ENCODE peak calls at places on chromosomes 4 and X, in seven cellular contexts. J is progenitor cell of endocrine pancreas; P is neural progenitor cell; Z is CD4-positive, alpha-beta T cell; T is upper lobe of right lung; V is dorsolateral prefrontal cortex; A is right lobe of liver. R is an unnamed sample.

GRCh38 chr4:67549123-67549522 is 3.8 kb upstream of the CENPC start:
- DNase-seq in T (no peak), Z (no peak), V (no peak), J (no peak), P (no peak), A (no peak), R (no peak)

GRCh38 chr4:71239365-71239764 is 99.5 kb upstream of the SLC4A4 start:
- DNase-seq in Z (no peak), T (no peak), P (no peak), A (no peak), J (no peak), V (no peak), R (no peak)

GRCh38 chrX:19005909-19006308 is 22.0 kb upstream of the PHKA2 start:
- DNase-seq in T (no peak), P (no peak), V (no peak), A (no peak), J (no peak), Z (no peak), R (no peak)

GRCh38 chr4:15469402-15470148 is at the start of gene CC2D2A:
- DNase-seq in P (peak), T (no peak), J (no peak), A (no peak), V (peak), Z (no peak), R (no peak)

GRCh38 chr4:102429553-102429952 is 71.6 kb upstream of the NFKB1 start:
- DNase-seq in P (no peak), A (no peak), Z (no peak), T (no peak), J (no peak), V (no peak), R (no peak)

GRCh38 chr4:118112647-118113046 is 78.4 kb downstream of the NDST3 start:
- DNase-seq in A (no peak), T (no peak), Z (no peak), V (no peak), P (no peak), J (no peak), R (no peak)

GRCh38 chr4:74886490-74886889 is 46.4 kb upstream of the PARM1 start:
- DNase-seq in P (no peak), Z (no peak), T (no peak), A (no peak), J (no peak), V (no peak), R (no peak)

GRCh38 chr4:119748853-119749252 is 120.2 kb upstream of the PDE5A start:
- DNase-seq in Z (no peak), J (no peak), T (no peak), P (no peak), A (no peak), V (no peak), R (no peak)

GRCh38 chr4:155371432-155372043 is 5.2 kb downstream of the MAP9 start:
- DNase-seq in P (peak), T (no peak), Z (no peak), A (no peak), V (no peak), J (no peak), R (no peak)

DNA sequence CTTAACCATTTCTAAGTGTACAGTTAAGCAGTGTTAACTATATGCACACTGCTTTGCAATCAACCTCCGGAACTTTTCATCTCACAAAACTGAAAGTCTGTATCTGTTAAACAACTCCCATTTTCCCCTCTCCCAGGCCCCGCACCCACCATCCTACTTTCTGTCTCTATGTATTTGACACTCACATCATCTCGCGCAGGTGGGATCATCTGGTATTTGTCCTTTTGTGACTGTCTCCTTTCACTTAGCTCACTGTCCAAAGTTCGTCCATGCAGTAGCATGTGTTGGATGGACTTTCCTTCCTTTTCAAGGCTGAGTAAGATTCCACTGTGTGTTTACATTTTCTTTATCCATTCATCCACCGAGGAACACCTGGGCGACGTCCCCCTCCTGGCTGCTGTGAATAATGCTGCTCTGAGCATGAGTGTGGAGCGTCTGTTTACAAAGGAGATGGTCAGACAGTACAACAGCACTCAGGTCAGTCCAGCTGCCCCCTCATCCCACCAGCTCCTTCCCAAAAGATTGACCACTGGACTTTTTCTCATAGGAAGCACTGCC is 39.8 kb downstream of the DCTD start:
- DNase-seq in T (no peak), A (no peak), V (no peak), J (no peak), Z (no peak), P (no peak), R (no peak)
- TF ChIP-seq CTCF in T (no peak), A (no peak), V (no peak), J (peak), Z (no peak), P (peak), R (no peak)

GRCh38 chr4:173318648-173319211 is 15.4 kb downstream of the HMGB2 start:
- DNase-seq in T (no peak), A (no peak), P (no peak), V (no peak), Z (no peak), J (no peak), R (no peak)
- TF ChIP-seq CTCF in T (peak), A (peak), P (peak), V (peak), Z (peak), J (peak), R (no peak)

GRCh38 chr4:1354983-1355275 is 7.9 kb downstream of the UVSSA start:
- DNase-seq in T (no peak), P (no peak), V (no peak), Z (no peak), A (no peak), J (no peak), R (no peak)

GRCh38 chr4:1356181-1356998 is 9.4 kb downstream of the UVSSA start:
- DNase-seq in T (no peak), P (peak), A (no peak), J (peak), Z (peak), V (peak), R (peak)

GRCh38 chr4:1353186-1354055 is 6.4 kb downstream of the UVSSA start:
- DNase-seq in P (no peak), Z (no peak), V (no peak), A (no peak), J (no peak), T (no peak), R (no peak)

GRCh38 chr4:1355378-1355777 is 8.4 kb downstream of the UVSSA start:
- DNase-seq in P (no peak), T (no peak), J (no peak), A (no peak), Z (no peak), V (no peak), R (no peak)

DNA sequence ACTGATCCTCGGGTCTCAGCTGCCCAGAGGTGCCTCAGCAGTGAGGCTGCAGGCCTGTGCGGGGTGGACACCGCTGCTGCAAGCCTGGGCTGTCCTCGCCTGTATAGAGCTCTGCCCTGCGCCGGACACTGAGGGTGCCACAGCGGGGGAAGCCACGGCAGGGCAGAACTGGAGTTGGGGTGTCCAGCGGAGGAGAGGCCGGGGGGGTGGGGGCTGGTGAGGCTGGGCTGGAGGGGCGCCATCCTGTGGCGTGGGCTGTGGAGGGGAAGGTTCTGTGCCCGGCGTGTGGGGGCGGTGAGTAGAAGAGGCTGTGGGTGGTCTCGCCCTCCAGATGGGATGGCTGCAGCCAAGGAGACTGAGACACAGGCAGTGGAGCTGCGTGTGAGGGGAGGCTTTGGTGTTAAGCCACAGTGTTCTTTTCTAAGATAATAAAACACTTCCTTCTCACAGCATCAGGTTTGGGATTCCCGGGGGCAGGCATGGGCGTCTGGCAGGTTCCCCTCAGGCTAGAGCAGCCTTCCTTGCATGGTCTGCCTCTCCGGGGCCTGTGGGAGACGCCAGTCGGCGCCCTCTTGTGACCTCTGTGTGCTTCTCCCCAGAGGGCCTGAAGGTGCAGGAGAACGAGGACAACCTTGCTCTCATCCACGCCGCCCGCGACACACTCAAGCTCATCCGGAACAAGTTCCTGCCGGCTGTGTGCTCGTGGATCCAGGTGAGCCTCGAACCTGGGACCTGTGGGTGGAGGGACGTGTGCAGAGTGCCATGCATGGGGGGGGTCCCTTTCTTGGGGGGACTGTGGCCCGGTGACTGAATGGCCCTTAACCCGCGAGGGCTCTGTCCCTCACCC is 7.4 kb downstream of the UVSSA start:
- DNase-seq in J (no peak), P (no peak), V (no peak), T (no peak), Z (no peak), A (no peak), R (no peak)
- TF ChIP-seq CTCF in J (no peak), P (no peak), V (no peak), T (no peak), Z (no peak), A (no peak), R (no peak)

DNA sequence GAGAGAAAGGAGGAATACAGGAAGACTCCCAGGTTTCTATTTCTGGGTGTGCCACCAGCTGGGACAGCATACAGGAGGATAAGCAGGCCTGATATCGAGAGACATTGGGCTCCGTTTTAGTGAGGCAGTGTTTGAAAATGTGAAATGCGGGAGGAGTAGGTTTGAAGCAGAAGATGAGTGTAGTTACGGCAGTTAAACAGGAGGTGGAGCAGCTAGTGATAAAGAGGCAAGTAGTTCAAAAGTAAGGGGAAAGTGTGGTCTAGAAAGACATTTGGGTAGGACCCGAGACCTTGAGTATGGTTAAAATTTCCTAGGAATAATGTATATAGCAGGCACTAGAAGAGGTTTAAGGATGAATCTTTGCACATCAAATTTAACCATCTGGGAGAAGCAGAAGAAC is 42.4 kb downstream of the DCUN1D4 start:
- DNase-seq in T (no peak), J (no peak), A (no peak), Z (no peak), V (no peak), P (peak), R (no peak)
- TF ChIP-seq CTCF in T (peak), J (peak), A (peak), Z (no peak), V (peak), P (peak), R (no peak)

GRCh38 chr4:134756456-134756855 is 554.9 kb upstream of the PABPC4L start:
- DNase-seq in P (no peak), A (no peak), J (no peak), T (no peak), V (no peak), Z (no peak), R (no peak)

DNA sequence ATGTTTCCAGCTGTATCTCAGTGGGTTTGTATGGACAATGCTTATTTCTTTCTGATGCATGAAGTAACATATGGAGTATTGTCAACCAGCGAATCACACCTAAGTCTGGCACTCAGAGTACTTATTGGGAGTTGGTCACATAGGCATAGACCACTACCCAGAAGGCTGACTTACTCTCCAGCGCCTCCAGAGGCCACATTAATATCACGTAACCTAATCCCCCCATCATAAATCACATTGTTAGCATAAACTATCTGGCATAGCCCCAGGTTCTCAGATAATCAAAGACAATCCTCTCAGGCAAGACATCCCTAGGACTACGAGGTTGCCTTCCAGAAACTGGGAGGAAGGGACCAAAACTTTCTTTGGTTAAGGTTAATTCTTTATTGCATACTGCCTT is 560.5 kb upstream of the PABPC4L start:
- DNase-seq in P (no peak), V (no peak), J (no peak), T (no peak), Z (no peak), A (no peak), R (no peak)
- TF ChIP-seq CTCF in P (peak), V (no peak), J (no peak), T (no peak), Z (no peak), A (no peak), R (no peak)

DNA sequence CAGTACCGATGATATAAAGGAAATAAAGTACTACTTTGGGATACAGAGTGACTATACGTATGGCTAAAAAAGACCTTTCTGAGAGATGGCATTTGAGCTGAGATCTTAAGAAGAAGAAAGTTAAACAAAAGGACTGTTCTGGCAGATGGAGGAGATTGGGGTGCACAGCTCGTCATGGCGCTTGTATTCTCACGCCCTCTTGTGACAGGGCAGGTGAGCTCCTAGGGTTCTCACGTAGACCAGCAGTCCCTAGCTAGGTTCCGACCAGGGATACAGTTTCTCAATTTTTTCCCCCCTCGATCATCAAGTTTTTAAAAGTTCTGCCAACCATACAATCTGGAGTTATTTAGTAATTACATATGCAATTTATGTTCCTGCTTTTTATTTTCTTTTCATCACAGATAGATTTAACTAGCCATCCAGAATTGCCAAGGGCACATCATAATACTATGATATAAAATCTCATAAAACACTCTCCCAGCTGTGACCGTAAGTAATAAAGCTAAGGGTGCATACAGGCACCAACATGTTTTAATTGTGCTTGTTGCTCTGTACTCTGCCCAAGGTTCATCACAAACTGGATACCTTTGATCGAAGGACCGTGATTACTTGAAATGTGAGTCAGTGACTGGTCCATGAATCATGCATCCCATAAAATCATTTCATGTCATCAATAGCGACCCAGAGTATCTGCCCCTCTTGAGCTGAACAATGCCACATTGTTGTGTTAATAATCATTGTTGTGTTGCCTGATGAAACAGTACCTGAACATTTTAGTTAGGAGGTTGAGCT is 69.4 kb upstream of the ZNF518B start:
- DNase-seq in P (no peak), T (no peak), J (no peak), A (no peak), V (no peak), Z (no peak), R (no peak)
- TF ChIP-seq CTCF in P (no peak), T (no peak), J (no peak), A (no peak), V (no peak), Z (no peak), R (no peak)

GRCh38 chr4:173311368-173311767 is 22.8 kb downstream of the HMGB2 start:
- DNase-seq in T (no peak), J (no peak), V (no peak), P (no peak), A (no peak), Z (no peak), R (no peak)

GRCh38 chr4:173316060-173316459 is 18.1 kb downstream of the HMGB2 start:
- DNase-seq in V (no peak), Z (no peak), J (no peak), A (no peak), P (no peak), T (no peak), R (no peak)

GRCh38 chr4:173314715-173315114 is 19.4 kb downstream of the HMGB2 start:
- DNase-seq in V (no peak), J (no peak), A (no peak), P (no peak), Z (no peak), T (no peak), R (no peak)

GRCh38 chr4:173319696-173320095 is 14.5 kb downstream of the HMGB2 start:
- DNase-seq in T (no peak), Z (no peak), P (no peak), V (no peak), A (no peak), J (no peak), R (no peak)

DNA sequence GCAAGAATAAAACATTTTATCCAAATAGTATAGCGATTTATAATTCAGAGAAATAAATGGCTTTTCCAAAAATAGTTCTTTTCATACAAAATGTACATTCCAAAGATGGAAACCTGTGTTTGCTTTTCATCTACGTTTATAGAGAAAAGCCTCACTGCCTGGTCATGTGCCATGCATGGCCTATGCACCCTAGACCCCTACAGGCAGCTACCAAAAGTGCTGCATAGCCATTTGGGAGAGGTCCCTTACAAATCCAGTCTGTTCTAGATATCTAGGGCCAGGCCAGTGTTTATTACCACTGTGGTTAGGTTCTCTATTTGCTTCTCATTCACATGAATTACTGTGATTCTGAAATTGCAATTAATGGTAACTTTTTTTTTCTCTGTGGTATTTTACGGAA is 17.2 kb downstream of the HMGB2 start:
- DNase-seq in P (peak), Z (no peak), T (no peak), J (no peak), V (no peak), A (no peak), R (no peak)
- TF ChIP-seq CTCF in P (peak), Z (no peak), T (peak), J (peak), V (peak), A (no peak), R (no peak)

GRCh38 chrX:15849555-15849954 is 5.1 kb downstream of the AP1S2 start:
- DNase-seq in T (no peak), V (no peak), P (peak), Z (no peak), A (no peak), J (no peak), R (no peak)
- TF ChIP-seq CTCF in T (peak), V (peak), P (peak), Z (no peak), A (no peak), J (peak), R (no peak)

GRCh38 chr4:11343536-11343935 is 85.2 kb downstream of the HS3ST1 start:
- DNase-seq in J (no peak), A (no peak), T (no peak), V (no peak), Z (no peak), P (no peak), R (no peak)
- TF ChIP-seq CTCF in J (no peak), A (no peak), T (no peak), V (no peak), Z (no peak), P (no peak), R (no peak)

R was measured in omental fat pad.